ENCODE peak calls at places on chromosomes 2 and 18, in four cellular contexts. R is HepG2, V is GM12878, C is H1. G is an unnamed sample.

GRCh38 chr2:219452361-219453317 is 18.0 kb downstream of the SPEG start:
- DNase-seq in V (no peak), R (no peak), C (no peak), G (no peak)

GRCh38 chr2:74474899-74475298 is 2.4 kb upstream of the MRPL53 start:
- DNase-seq in V (no peak), R (no peak), C (no peak), G (no peak)

GRCh38 chr2:57371186-57371585 is 675.4 kb upstream of the VRK2 start:
- DNase-seq in R (no peak), C (no peak), V (no peak), G (no peak)

GRCh38 chr2:160053946-160054345 is 8.5 kb downstream of the PLA2R1 start:
- DNase-seq in C (no peak), R (no peak), V (no peak), G (no peak)

GRCh38 chr2:158619496-158619895 is 162.7 kb downstream of the PKP4 start:
- DNase-seq in C (no peak), R (peak), V (no peak), G (peak)

GRCh38 chr2:33214436-33214835 is 262.0 kb upstream of the RASGRP3 start:
- DNase-seq in V (no peak), C (no peak), R (no peak), G (no peak)

GRCh38 chr2:16553222-16553621 is 112.4 kb downstream of the CYRIA start:
- DNase-seq in C (no peak), V (no peak), R (peak), G (peak)

GRCh38 chr2:237557633-237558015 is 8.8 kb upstream of the PRLH start:
- DNase-seq in V (no peak), C (no peak), R (no peak), G (no peak)

GRCh38 chr18:77208969-77209368 is 40.7 kb upstream of the GALR1 start:
- DNase-seq in C (no peak), V (peak), R (no peak), G (no peak)

GRCh38 chr18:3605562-3606443 is 155.8 kb downstream of the TGIF1 start:
- DNase-seq in V (no peak), R (no peak), C (no peak), G (no peak)

GRCh38 chr2:189134485-189134884 is 45.1 kb downstream of the COL5A2 start:
- DNase-seq in V (no peak), C (no peak), R (no peak), G (no peak)

GRCh38 chr2:227655454-227655853 is 11.2 kb upstream of the SCYGR5 start:
- DNase-seq in V (no peak), C (no peak), R (peak), G (no peak)

GRCh38 chr2:214574077-214574775 is 163.4 kb downstream of the VWC2L start:
- DNase-seq in C (no peak), V (no peak), R (no peak), G (no peak)
- TF ChIP-seq SUZ12 in C (no peak), V (no peak), R (no peak), G (no peak)

GRCh38 chr2:103469800-103470199 is 708.0 kb downstream of the TMEM182 start:
- DNase-seq in V (no peak), R (no peak), C (no peak), G (no peak)
- TF ChIP-seq YY1 in V (no peak), R (no peak), C (no peak), G (no peak)

GRCh38 chr2:25228848-25229674 is 60.7 kb upstream of the POMC start:
- DNase-seq in V (no peak), C (peak), R (peak), G (peak)
- TF ChIP-seq SUZ12 in V (no peak), C (no peak), R (no peak), G (no peak)

GRCh38 chr2:8496079-8496478 is 185.8 kb upstream of the ID2 start:
- DNase-seq in R (no peak), C (no peak), V (no peak), G (no peak)

GRCh38 chr2:8494151-8494550 is 187.7 kb upstream of the ID2 start:
- DNase-seq in C (no peak), R (no peak), V (no peak), G (no peak)

GRCh38 chr2:8495189-8495855 is 186.5 kb upstream of the ID2 start:
- DNase-seq in V (no peak), C (no peak), R (no peak), G (no peak)

GRCh38 chr2:8496617-8497016 is 185.2 kb upstream of the ID2 start:
- DNase-seq in C (no peak), V (no peak), R (no peak), G (no peak)

DNA sequence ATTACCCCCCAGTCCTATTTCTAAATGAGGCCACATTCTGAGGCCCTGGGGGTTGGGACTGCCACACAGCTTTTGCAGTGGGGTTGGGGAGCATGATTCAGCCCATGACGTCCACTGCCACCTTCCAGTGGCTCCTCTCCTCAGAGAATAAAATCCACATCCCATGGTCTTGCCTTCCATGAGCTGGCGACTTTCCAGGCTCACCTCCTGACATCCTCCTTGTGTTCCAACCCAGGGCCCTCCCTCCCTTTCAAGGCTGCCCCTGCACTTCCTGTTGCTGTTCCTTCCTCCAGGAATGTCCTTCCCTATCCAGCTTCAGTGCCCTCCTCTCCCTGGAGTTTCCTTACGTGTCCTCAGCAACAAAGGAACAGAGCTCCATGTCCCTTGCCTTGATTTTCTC is 187.3 kb upstream of the ID2 start:
- DNase-seq in C (no peak), V (no peak), R (no peak), G (no peak)
- TF ChIP-seq YY1 in C (no peak), V (no peak), R (no peak), G (no peak)